ENCODE peak calls at places on chromosomes 7 and 10, in eight cellular contexts. P, K, V, R, C, J, T and W are unnamed samples.

GRCh38 chr10:73586583-73586984 is 4.6 kb downstream of the USP54 start:
- DNase-seq in T (peak; percentile 73), C (peak; percentile 54), R (no peak), P (no peak), K (no peak), V (peak; percentile 84), J (no peak), W (no peak)

GRCh38 chr7:135317676-135318326 is 84.2 kb downstream of the STRA8 start:
- DNase-seq in P (no peak), K (no peak), J (no peak), T (peak; percentile 37), C (no peak), R (no peak), V (no peak), W (no peak)

GRCh38 chr7:43076189-43076605 is 36.2 kb upstream of the HECW1 start:
- DNase-seq in P (no peak), R (peak; percentile 40), J (no peak), K (no peak), T (no peak), C (no peak), V (peak; percentile 2), W (no peak)

GRCh38 chr10:100571069-100571817 is 35.5 kb downstream of the HIF1AN start:
- DNase-seq in K (no peak), P (no peak), J (no peak), C (no peak), V (no peak), T (no peak), R (peak; percentile 19), W (no peak)

GRCh38 chr7:66631471-66631870 is 2.8 kb downstream of the KCTD7 start:
- DNase-seq in T (no peak), J (no peak), R (no peak), C (no peak), P (no peak), V (no peak), K (no peak), W (no peak)

GRCh38 chr7:73703985-73704639 is 15.4 kb downstream of the STX1A start:
- DNase-seq in R (peak; percentile 96), P (no peak), C (no peak), V (peak; percentile 12), T (peak; percentile 73), K (no peak), J (peak; percentile 45), W (peak; percentile 41)

GRCh38 chr10:85611093-85611740 is 755.4 kb downstream of the GRID1 start:
- DNase-seq in T (no peak), V (no peak), C (no peak), J (no peak), P (no peak), R (peak; percentile 11), K (peak; percentile 37), W (peak; percentile 47)

GRCh38 chr10:42781893-42782445 is 626 bp upstream of the BMS1 start:
- DNase-seq in R (no peak), T (peak; percentile 17), P (no peak), V (no peak), C (peak; percentile 20), K (no peak), J (no peak), W (no peak)

GRCh38 chr7:33494473-33494872 is 365.1 kb downstream of the BBS9 start:
- DNase-seq in V (peak; percentile 11), P (no peak), K (no peak), R (no peak), T (no peak), C (no peak), J (no peak), W (no peak)

GRCh38 chr7:44277851-44278250 is 47.5 kb downstream of the CAMK2B start:
- DNase-seq in P (no peak), C (no peak), J (peak; percentile 83), R (no peak), V (peak; percentile 47), K (peak; percentile 75), T (no peak), W (no peak)

GRCh38 chr10:90148121-90148855 is 446.9 kb downstream of the KIF20B start:
- DNase-seq in K (no peak), C (no peak), V (peak; percentile 22), J (no peak), R (no peak), T (peak; percentile 47), P (peak; percentile 48), W (no peak)

GRCh38 chr7:27073066-27073465 is 22.7 kb downstream of the HOXA1 start:
- DNase-seq in R (no peak), C (no peak), T (no peak), J (no peak), K (no peak), V (no peak), P (no peak), W (no peak)

GRCh38 chr7:102122026-102122425 is 164.6 kb upstream of the SH2B2 start:
- DNase-seq in V (peak; percentile 61), C (no peak), K (no peak), T (peak; percentile 45), J (no peak), P (no peak), R (no peak), W (no peak)

GRCh38 chr7:151767557-151767956 is 109.4 kb downstream of the PRKAG2 start:
- DNase-seq in V (no peak), T (no peak), P (no peak), R (no peak), J (no peak), K (no peak), C (no peak), W (no peak)

GRCh38 chr7:119341822-119342221 is 931.2 kb upstream of the KCND2 start:
- DNase-seq in T (peak; percentile 30), K (no peak), C (no peak), R (no peak), P (no peak), V (no peak), J (no peak), W (no peak)

GRCh38 chr7:46784746-46785145 is 797.2 kb downstream of the TNS3 start:
- DNase-seq in V (peak; percentile 73), J (no peak), C (no peak), T (peak; percentile 49), R (no peak), P (peak; percentile 33), K (no peak), W (no peak)

GRCh38 chr10:70311698-70312097 is 27.9 kb upstream of the NPFFR1 start:
- DNase-seq in J (no peak), C (no peak), R (no peak), K (no peak), T (no peak), V (no peak), P (no peak), W (no peak)

GRCh38 chr10:84185526-84186175 is 8.7 kb upstream of the CDHR1 start:
- DNase-seq in R (no peak), V (no peak), K (no peak), P (no peak), C (no peak), J (no peak), T (no peak), W (no peak)

GRCh38 chr7:33751395-33751794 is 153.9 kb upstream of the BMPER start:
- DNase-seq in T (no peak), P (no peak), R (no peak), K (no peak), J (no peak), V (no peak), C (no peak), W (no peak)

DNA sequence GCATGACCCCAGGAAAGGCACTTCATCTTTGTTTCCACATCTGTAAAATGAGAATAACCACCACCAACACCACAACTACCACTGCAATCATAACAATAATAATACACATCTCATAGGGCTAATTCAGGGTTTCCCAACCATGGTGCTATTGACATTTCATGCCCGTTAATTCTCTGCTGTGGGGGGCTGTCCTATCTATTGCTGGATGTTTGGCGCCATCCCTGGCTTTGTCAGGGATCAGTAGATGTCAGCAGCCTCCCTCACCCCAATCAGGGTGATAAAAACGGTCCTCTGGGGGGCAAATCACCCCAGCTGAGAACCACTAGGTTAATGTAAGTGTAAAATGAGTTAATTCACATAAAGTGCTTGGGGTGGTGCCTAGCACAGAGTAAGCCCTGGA is 145.8 kb downstream of the EMX2 start:
- DNase-seq in C (no peak), K (no peak), T (no peak), V (no peak), R (no peak), J (no peak), P (no peak), W (no peak)
- TF ChIP-seq CTCF in C (no peak), K (no peak), T (no peak), V (no peak), R (no peak), J (no peak), P (no peak), W (no peak)

GRCh38 chr7:80843018-80843671 is 75.7 kb downstream of the SEMA3C start:
- DNase-seq in R (no peak), J (no peak), C (no peak), P (no peak), V (no peak), K (no peak), T (no peak), W (no peak)
- H3K4me1 ChIP-seq in R (no peaks in the 10 kb centered on the region), J (peaks cover 33% of the 10 kb centered on the region), C (no peaks in the 10 kb centered on the region), P (peaks cover 17% of the 10 kb centered on the region), V (peaks cover 11% of the 10 kb centered on the region), K (peaks cover 13% of the 10 kb centered on the region), T (peaks cover 35% of the 10 kb centered on the region), W (no peaks in the 10 kb centered on the region)

GRCh38 chr7:608954-609711 is 89.5 kb upstream of the PDGFA start:
- DNase-seq in J (no peak), C (no peak), K (no peak), T (no peak), V (no peak), P (no peak), R (no peak), W (no peak)

GRCh38 chr7:605661-606450 is 86.2 kb upstream of the PDGFA start:
- DNase-seq in J (no peak), R (no peak), P (no peak), V (no peak), C (no peak), T (no peak), K (no peak), W (no peak)

GRCh38 chr7:610141-610530 is 90.5 kb upstream of the PDGFA start:
- DNase-seq in T (no peak), C (no peak), J (no peak), R (no peak), V (no peak), P (no peak), K (no peak), W (no peak)

GRCh38 chr7:608361-608760 is 88.7 kb upstream of the PDGFA start:
- DNase-seq in P (no peak), K (no peak), V (no peak), T (no peak), J (no peak), C (no peak), R (no peak), W (no peak)

DNA sequence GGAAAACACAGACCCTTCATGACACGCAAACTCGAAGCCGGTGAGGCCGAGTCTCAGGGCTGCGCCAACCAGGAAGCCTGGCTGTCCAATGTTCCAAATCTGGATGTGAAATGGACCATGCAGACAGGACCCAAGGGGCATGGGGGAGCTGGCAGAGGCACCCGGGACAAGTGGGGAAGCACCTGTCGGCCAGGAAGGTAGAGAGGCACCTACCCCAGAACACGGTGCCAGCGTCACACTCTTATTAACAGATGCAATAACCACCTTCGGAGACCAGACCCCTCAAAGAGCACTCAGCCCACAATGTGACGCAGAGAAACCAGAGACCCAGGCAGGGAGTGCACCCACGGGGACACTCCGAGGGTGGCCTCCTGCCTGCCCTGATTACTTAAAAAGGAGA is 88.3 kb upstream of the PDGFA start:
- DNase-seq in P (no peak), V (no peak), C (no peak), R (no peak), K (no peak), T (no peak), J (no peak), W (peak; percentile 62)
- TF ChIP-seq CTCF in P (no peak), V (no peak), C (no peak), R (no peak), K (no peak), T (no peak), J (no peak), W (no peak)

GRCh38 chr10:106825996-106826395 is 338.5 kb downstream of the SORCS1 start:
- DNase-seq in V (no peak), P (no peak), J (no peak), C (no peak), R (no peak), K (no peak), T (no peak), W (no peak)
- H3K4me1 ChIP-seq in V (no peaks in the 10 kb centered on the region), P (no peaks in the 10 kb centered on the region), J (peaks cover 10% of the 10 kb centered on the region), C (no peaks in the 10 kb centered on the region), R (peaks cover 4% of the 10 kb centered on the region), K (no peaks in the 10 kb centered on the region), T (peaks cover 6% of the 10 kb centered on the region), W (no peaks in the 10 kb centered on the region)